ENCODE peak calls at places on chromosomes 4 and X, in ten cellular contexts. P, W, A, B, R, G, V, U, L and Q are unnamed samples.

GRCh38 chr4:77777135-77777777 is 41.9 kb downstream of the CNOT6L start:
- DNase-seq in P (no peak), W (no peak), A (peak), B (peak), R (no peak), G (no peak), V (peak), U (no peak), L (no peak), Q (no peak)

GRCh38 chr4:124278477-124278876 is 434.1 kb downstream of the ANKRD50 start:
- DNase-seq in P (peak), W (no peak), A (no peak), B (peak), R (no peak), G (no peak), V (peak), U (no peak), L (no peak), Q (no peak)

GRCh38 chr4:184803133-184803532 is 22.6 kb downstream of the ACSL1 start:
- DNase-seq in P (no peak), W (no peak), A (no peak), B (no peak), R (no peak), G (no peak), V (no peak), U (no peak), L (no peak), Q (no peak)

GRCh38 chrX:51456814-51457213 is 39.6 kb downstream of the NUDT11 start:
- DNase-seq in P (peak), W (no peak), A (peak), B (no peak), R (no peak), G (no peak), V (no peak), U (no peak), L (no peak), Q (no peak)

GRCh38 chr4:119170195-119170594 is 34.6 kb downstream of the MYOZ2 start:
- DNase-seq in P (no peak), W (no peak), A (no peak), B (no peak), R (no peak), G (no peak), V (no peak), U (no peak), L (no peak), Q (no peak)

GRCh38 chr4:7827566-7827965 is 112.1 kb downstream of the AFAP1 start:
- DNase-seq in P (no peak), W (no peak), A (peak), B (no peak), R (no peak), G (no peak), V (peak), U (no peak), L (no peak), Q (no peak)

GRCh38 chr4:169142390-169142789 is 128.4 kb downstream of the SH3RF1 start:
- DNase-seq in P (no peak), W (no peak), A (peak), B (peak), R (no peak), G (no peak), V (peak), U (no peak), L (no peak), Q (no peak)

GRCh38 chr4:83115656-83116285 is 1.2 kb upstream of the PLAC8 start:
- DNase-seq in P (no peak), W (no peak), A (no peak), B (no peak), R (no peak), G (no peak), V (no peak), U (no peak), L (no peak), Q (no peak)

GRCh38 chr4:110196206-110196870 is 2.1 kb downstream of the ELOVL6 start:
- DNase-seq in P (peak), W (peak), A (peak), B (peak), R (peak), G (no peak), V (peak), U (peak), L (peak), Q (peak)

GRCh38 chrX:3748052-3748559 is 34.7 kb upstream of the PRKX start:
- DNase-seq in P (no peak), W (no peak), A (no peak), B (no peak), R (no peak), G (no peak), V (no peak), U (no peak), L (no peak), Q (no peak)

GRCh38 chr4:63787326-63787725 is 621.9 kb downstream of the TECRL start:
- DNase-seq in P (no peak), W (no peak), A (no peak), B (no peak), R (no peak), G (no peak), V (no peak), U (no peak), L (no peak), Q (no peak)

GRCh38 chr4:13541176-13541604 is 3.1 kb downstream of the NKX3-2 start:
- DNase-seq in P (no peak), W (no peak), A (no peak), B (no peak), R (no peak), G (no peak), V (no peak), U (no peak), L (no peak), Q (no peak)

GRCh38 chr4:86448891-86449290 is 89.0 kb upstream of the MAPK10 start:
- DNase-seq in P (no peak), W (no peak), A (no peak), B (no peak), R (no peak), G (no peak), V (no peak), U (no peak), L (no peak), Q (no peak)

GRCh38 chr4:150209140-150209829 is 131.0 kb downstream of the DCLK2 start:
- DNase-seq in P (peak), W (peak), A (peak), B (peak), R (no peak), G (no peak), V (peak), U (peak), L (peak), Q (peak)

GRCh38 chr4:168480991-168481588 is 798 bp upstream of the DDX60L start:
- DNase-seq in P (no peak), W (peak), A (peak), B (peak), R (no peak), G (no peak), V (peak), U (no peak), L (no peak), Q (peak)

GRCh38 chr4:174578366-174578765 is 56.1 kb upstream of the HPGD start:
- DNase-seq in P (no peak), W (no peak), A (peak), B (no peak), R (no peak), G (no peak), V (peak), U (no peak), L (no peak), Q (no peak)

GRCh38 chr4:8292388-8293107 is 23.0 kb downstream of the HTRA3 start:
- DNase-seq in P (no peak), W (peak), A (no peak), B (no peak), R (no peak), G (no peak), V (no peak), U (no peak), L (peak), Q (no peak)

GRCh38 chr4:101279377-101279871 is 67.9 kb downstream of the PPP3CA start:
- DNase-seq in P (no peak), W (peak), A (peak), B (peak), R (peak), G (peak), V (peak), U (no peak), L (peak), Q (no peak)

GRCh38 chr4:149751174-149751573 is 64.5 kb downstream of the IQCM start:
- DNase-seq in P (no peak), W (no peak), A (peak), B (no peak), R (no peak), G (no peak), V (no peak), U (no peak), L (no peak), Q (no peak)

GRCh38 chr4:78439328-78439727 is 112.2 kb upstream of the ANXA3 start:
- DNase-seq in P (no peak), W (no peak), A (no peak), B (no peak), R (no peak), G (no peak), V (no peak), U (no peak), L (no peak), Q (no peak)

GRCh38 chrX:45322382-45322781 is 121.7 kb upstream of the DIPK2B start:
- DNase-seq in P (peak), W (peak), A (peak), B (peak), R (peak), G (no peak), V (peak), U (no peak), L (peak), Q (peak)

GRCh38 chr4:176549161-176549865 is 229.5 kb downstream of the SPCS3 start:
- DNase-seq in P (no peak), W (no peak), A (peak), B (peak), R (no peak), G (no peak), V (no peak), U (no peak), L (no peak), Q (no peak)

GRCh38 chr4:91961504-91961903 is 342.3 kb upstream of the GRID2 start:
- DNase-seq in P (no peak), W (no peak), A (peak), B (peak), R (no peak), G (no peak), V (no peak), U (no peak), L (no peak), Q (no peak)

GRCh38 chr4:165293927-165294649 is 33.4 kb upstream of the MSMO1 start:
- DNase-seq in P (no peak), W (no peak), A (no peak), B (no peak), R (no peak), G (no peak), V (peak), U (no peak), L (no peak), Q (no peak)

GRCh38 chr4:71202703-71203102 is 136.1 kb upstream of the SLC4A4 start:
- DNase-seq in P (no peak), W (no peak), A (no peak), B (no peak), R (no peak), G (no peak), V (peak), U (no peak), L (no peak), Q (no peak)

GRCh38 chr4:149690726-149691125 is 124.9 kb downstream of the IQCM start:
- DNase-seq in P (no peak), W (no peak), A (no peak), B (no peak), R (no peak), G (no peak), V (no peak), U (no peak), L (no peak), Q (no peak)

GRCh38 chrX:150361070-150361776 is 1.9 kb upstream of the MAMLD1 start:
- DNase-seq in P (peak), W (no peak), A (no peak), B (peak), R (no peak), G (peak), V (no peak), U (no peak), L (no peak), Q (peak)

GRCh38 chr4:56259595-56259994 is 127.7 kb downstream of the AASDH start:
- DNase-seq in P (no peak), W (no peak), A (no peak), B (no peak), R (no peak), G (no peak), V (no peak), U (no peak), L (no peak), Q (no peak)

GRCh38 chrX:102154900-102155805 is 624 bp downstream of the BEX5 start:
- DNase-seq in P (peak), W (peak), A (no peak), B (no peak), R (no peak), G (no peak), V (no peak), U (peak), L (no peak), Q (peak)

DNA sequence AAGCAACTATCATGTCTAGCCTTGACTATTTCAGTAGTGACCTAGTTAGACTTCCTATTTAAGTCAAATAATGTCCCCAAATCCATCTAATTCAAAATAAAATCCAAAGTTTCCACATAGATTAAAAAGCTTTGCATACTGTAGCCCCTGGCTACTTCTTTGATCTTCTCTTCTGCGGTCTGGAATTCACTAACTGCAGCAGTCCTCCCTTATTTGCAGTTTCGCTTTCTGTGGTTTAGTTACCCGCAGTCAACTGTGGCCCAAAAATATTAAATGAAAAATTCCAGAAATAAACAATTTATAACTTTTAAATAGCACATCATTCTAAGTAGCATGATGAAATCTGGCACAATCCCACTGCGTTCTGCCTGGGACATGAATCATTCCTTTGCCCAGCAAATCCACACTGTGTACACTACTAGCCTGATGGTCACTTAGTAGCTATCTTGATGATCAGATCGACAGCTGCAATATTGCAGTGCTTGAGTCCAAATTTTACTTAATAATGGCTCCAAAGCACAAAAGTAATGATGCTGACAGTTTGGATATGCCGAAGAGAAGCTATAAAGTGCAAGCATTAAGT is 86.7 kb upstream of the NPNT start:
- DNase-seq in P (no peak), W (no peak), A (peak), B (peak), R (no peak), G (no peak), V (peak), U (no peak), L (peak), Q (no peak)
- H3K4me3 ChIP-seq in P (no peak), W (no peak), A (no peak), B (peak), R (no peak), G (no peak), V (no peak), U (no peak), L (peak), Q (no peak)

DNA sequence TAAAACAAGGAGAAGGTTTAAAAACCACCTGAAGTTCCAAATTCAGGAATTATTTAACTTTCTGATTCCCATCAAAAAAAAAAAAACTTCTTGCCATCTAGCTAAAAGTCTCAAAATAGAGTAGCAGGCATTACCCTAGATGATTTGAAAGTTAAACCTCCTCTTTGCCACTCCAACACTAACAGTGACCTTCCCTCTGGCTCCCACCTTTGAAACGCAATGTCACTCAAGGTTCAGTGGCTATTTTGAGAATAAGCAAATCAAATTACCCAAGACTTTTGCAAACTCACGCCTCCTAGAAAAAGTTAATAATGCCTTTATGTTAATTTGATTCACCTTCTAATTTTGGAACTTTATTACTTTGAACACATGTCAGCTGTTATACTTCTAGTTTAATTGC is 103.2 kb downstream of the ARHGAP6 start:
- DNase-seq in P (no peak), W (no peak), A (no peak), B (no peak), R (no peak), G (no peak), V (no peak), U (no peak), L (no peak), Q (no peak)
- H3K4me3 ChIP-seq in P (no peak), W (no peak), A (no peak), B (no peak), R (no peak), G (no peak), V (no peak), U (no peak), L (no peak), Q (no peak)

DNA sequence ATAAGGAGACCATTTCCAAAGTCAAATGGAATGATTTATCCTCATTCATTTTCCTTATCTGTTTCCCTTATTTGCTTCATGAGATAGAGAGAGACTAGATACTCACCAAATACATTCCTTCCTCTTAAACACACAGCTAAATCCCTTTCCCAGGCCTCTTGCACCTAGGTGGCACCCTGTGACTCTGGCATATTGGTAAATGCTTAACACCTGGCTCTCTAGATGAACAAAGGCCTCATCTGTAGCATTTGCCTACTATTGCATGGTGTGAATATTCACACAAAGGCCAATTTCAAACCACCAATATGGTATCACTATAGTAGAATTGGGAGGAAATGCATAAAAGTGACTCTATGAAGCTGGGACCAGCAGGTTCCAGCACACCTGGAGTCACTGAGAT is 22.1 kb upstream of the SLC10A4 start:
- DNase-seq in P (no peak), W (no peak), A (no peak), B (no peak), R (no peak), G (no peak), V (no peak), U (no peak), L (no peak), Q (no peak)
- H3K4me3 ChIP-seq in P (no peak), W (no peak), A (no peak), B (no peak), R (no peak), G (no peak), V (no peak), U (no peak), L (no peak), Q (no peak)

GRCh38 chrX:374566-374965 is 12.1 kb downstream of the PPP2R3B start:
- DNase-seq in P (no peak), W (no peak), A (no peak), B (peak), R (no peak), G (no peak), V (peak), U (no peak), L (no peak), Q (no peak)
- H3K4me3 ChIP-seq in P (peak), W (no peak), A (no peak), B (peak), R (no peak), G (no peak), V (peak), U (peak), L (no peak), Q (no peak)

GRCh38 chrX:119604778-119605177 is 1.4 kb downstream of the NKRF start:
- DNase-seq in P (no peak), W (no peak), A (no peak), B (no peak), R (no peak), G (no peak), V (no peak), U (no peak), L (no peak), Q (no peak)
- H3K4me3 ChIP-seq in P (peak), W (peak), A (peak), B (peak), R (no peak), G (peak), V (peak), U (peak), L (no peak), Q (no peak)